ENCODE peak calls at places on chromosomes 12 and 14, in eight cellular contexts. R is mammary epithelial cell, J is A549, N is upper lobe of right lung, C is dorsolateral prefrontal cortex, G is neural progenitor cell, E is uterus, D is RWPE1. Q is an unnamed sample.

GRCh38 chr12:70031046-70031445 is 206.0 kb downstream of the MYRFL start:
- DNase-seq in R (peak), J (no peak), N (no peak), C (no peak), G (no peak), E (no peak), D (no peak), Q (no peak)

GRCh38 chr14:57486767-57487379 is 6.8 kb downstream of the CCDC198 start:
- DNase-seq in R (peak), J (no peak), N (no peak), C (no peak), G (peak), E (no peak), D (peak), Q (no peak)

GRCh38 chr12:124397807-124398577 is 103.1 kb downstream of the RFLNA start:
- DNase-seq in R (no peak), J (no peak), N (no peak), C (no peak), G (no peak), E (peak), D (no peak), Q (no peak)

GRCh38 chr14:100530270-100531072 is 56.7 kb downstream of the BEGAIN start:
- DNase-seq in R (no peak), J (no peak), N (peak), C (no peak), G (no peak), E (no peak), D (no peak), Q (peak)

GRCh38 chr12:71972441-71973074 is 33.9 kb downstream of the TPH2 start:
- DNase-seq in R (no peak), J (no peak), N (no peak), C (no peak), G (no peak), E (no peak), D (no peak), Q (no peak)

GRCh38 chr12:121628037-121628436 is 1.7 kb downstream of the ORAI1 start:
- DNase-seq in R (no peak), J (no peak), N (no peak), C (no peak), G (no peak), E (no peak), D (no peak), Q (no peak)

GRCh38 chr12:78293039-78293686 is 462.5 kb downstream of the NAV3 start:
- DNase-seq in R (peak), J (no peak), N (no peak), C (no peak), G (no peak), E (no peak), D (peak), Q (no peak)

GRCh38 chr14:63853831-63854293 is 1.1 kb downstream of the SYNE2 start:
- DNase-seq in R (peak), J (peak), N (peak), C (no peak), G (peak), E (peak), D (peak), Q (peak)

GRCh38 chr14:99741227-99741976 is 51.8 kb upstream of the EML1 start:
- DNase-seq in R (no peak), J (no peak), N (no peak), C (no peak), G (no peak), E (no peak), D (no peak), Q (peak)

GRCh38 chr14:103946975-103947374 is 4.6 kb upstream of the RD3L start:
- DNase-seq in R (no peak), J (no peak), N (no peak), C (no peak), G (no peak), E (no peak), D (no peak), Q (no peak)

GRCh38 chr12:45234134-45234865 is 18.4 kb downstream of the ANO6 start:
- DNase-seq in R (peak), J (peak), N (no peak), C (no peak), G (peak), E (peak), D (peak), Q (no peak)

GRCh38 chr14:101731187-101732080 is 30.1 kb upstream of the PPP2R5C start:
- DNase-seq in R (peak), J (peak), N (peak), C (peak), G (no peak), E (peak), D (peak), Q (peak)

GRCh38 chr12:112782921-112783320 is 8.6 kb upstream of the RPH3A start:
- DNase-seq in R (peak), J (no peak), N (no peak), C (no peak), G (no peak), E (no peak), D (no peak), Q (no peak)

GRCh38 chr14:52014601-52015267 is 25.4 kb downstream of the RTRAF start:
- DNase-seq in R (no peak), J (no peak), N (no peak), C (peak), G (no peak), E (no peak), D (no peak), Q (no peak)

GRCh38 chr14:52012635-52013034 is 23.3 kb downstream of the RTRAF start:
- DNase-seq in R (no peak), J (no peak), N (no peak), C (no peak), G (no peak), E (peak), D (no peak), Q (no peak)

GRCh38 chr14:52015411-52016030 is 26.2 kb downstream of the RTRAF start:
- DNase-seq in R (no peak), J (peak), N (no peak), C (peak), G (peak), E (no peak), D (no peak), Q (no peak)

GRCh38 chr14:52011557-52011956 is 22.2 kb downstream of the RTRAF start:
- DNase-seq in R (no peak), J (no peak), N (no peak), C (no peak), G (no peak), E (no peak), D (no peak), Q (no peak)

DNA sequence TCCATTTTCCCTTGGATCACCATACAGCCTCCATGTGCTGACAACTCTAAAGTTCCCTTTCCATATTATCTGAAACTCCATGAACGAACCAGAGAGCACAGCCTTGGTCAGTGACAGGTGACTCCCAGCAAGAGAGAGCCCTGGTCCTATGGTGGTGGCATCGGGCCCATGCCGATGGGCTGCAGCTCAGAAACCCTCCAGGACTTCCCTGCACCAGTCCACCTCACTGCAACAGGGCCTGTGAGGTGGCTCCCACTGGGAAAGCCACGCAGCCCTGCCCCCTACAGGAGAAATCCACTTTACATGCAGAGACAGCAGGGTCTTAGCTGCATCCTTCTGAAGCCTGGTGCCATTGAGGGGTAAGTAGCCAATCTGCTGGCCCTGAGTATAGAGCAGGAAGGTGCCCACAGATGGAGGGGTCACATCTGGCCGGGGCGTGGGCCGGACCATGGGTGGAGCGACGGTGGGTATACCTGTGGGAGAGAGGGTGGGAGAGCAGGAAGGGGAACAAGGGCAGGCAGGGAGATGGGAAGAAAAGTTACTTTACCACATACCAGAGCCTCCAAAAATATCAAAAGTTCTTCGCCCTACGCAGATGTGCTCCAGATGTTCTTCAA is 24.7 kb downstream of the RTRAF start:
- DNase-seq in R (no peak), J (peak), N (no peak), C (no peak), G (peak), E (no peak), D (no peak), Q (peak)
- TF ChIP-seq CTCF in R (no peak), J (no peak), N (peak), C (peak), G (peak), E (no peak), D (no peak), Q (no peak)

DNA sequence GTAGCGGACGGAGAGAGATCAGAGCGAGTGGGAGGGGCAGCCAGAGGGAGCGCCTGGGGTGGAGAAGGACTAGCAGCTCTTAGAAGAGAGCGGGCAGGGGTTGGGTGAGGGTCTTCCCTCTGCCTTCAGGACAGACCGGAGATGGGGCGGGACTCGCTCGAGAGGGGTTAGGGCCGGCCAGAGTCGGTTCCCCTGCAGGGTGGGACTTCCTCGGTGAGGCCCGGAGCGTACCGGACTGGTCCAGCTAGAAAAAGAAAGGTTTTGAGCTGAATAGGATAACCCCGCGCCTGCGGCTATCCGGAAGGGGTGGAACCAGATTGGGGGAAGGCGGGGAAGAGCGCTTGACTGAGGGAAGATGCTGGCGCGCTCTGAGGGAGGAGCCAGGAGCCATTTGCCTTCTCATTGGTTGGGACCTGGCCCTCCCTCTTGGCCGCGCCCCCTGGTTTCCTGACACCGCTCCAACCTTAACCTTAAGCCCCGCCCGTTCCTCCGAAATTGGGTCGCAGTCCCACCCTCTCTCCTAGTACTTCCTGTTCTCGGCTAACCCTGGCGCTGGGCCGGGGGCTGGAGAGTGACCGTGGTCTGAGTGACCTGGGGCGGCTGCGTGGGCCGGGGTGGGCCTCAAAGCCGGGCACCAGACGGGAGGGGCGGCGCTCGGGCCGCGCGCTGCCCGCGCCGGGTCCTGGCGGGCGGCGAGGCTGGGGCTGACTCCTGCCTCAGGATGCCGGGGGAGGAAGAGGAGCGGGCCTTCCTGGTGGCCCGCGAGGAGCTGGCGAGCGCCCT is at the start of gene RNF31:
- DNase-seq in R (peak), J (peak), N (peak), C (peak), G (peak), E (peak), D (peak), Q (peak)
- H3K27ac ChIP-seq in R (peak), J (peak), N (peak), C (peak), G (peak), E (peak), D (peak), Q (peak)

GRCh38 chr14:40417777-40418401 is 985.7 kb upstream of the FBXO33 start:
- DNase-seq in R (no peak), J (peak), N (no peak), C (no peak), G (peak), E (no peak), D (peak), Q (no peak)
- TF ChIP-seq CTCF in R (peak), J (peak), N (peak), C (peak), G (peak), E (no peak), D (peak), Q (peak)

DNA sequence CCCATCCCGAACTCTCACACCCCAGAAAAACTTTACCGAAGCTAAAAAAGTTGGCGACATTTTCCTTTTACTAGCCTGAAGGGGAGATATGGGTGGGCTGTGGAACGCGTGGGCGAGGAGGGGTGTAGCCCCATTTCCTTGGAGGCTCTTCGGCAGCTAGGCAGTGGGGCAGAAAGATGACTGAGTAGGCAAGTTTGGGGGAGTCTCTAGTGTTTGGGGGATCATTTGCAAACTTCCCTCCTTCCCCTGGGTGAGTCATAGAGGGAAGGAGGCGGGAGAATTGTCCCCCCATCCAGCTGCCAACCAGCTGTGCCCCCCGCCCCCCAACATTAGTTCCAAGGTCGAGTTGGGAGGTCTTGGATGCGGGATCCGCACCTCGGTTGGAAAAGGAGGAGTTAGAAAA is 2.3 kb downstream of the GLI1 start:
- DNase-seq in R (no peak), J (no peak), N (no peak), C (no peak), G (no peak), E (no peak), D (peak), Q (no peak)
- H3K27ac ChIP-seq in R (no peak), J (peak), N (no peak), C (no peak), G (no peak), E (peak), D (peak), Q (peak)

GRCh38 chr12:57498571-57498970 is 10.7 kb downstream of the MARS1 start:
- DNase-seq in R (no peak), J (no peak), N (no peak), C (no peak), G (no peak), E (no peak), D (no peak), Q (no peak)
- TF ChIP-seq CTCF in R (no peak), J (no peak), N (no peak), C (no peak), G (no peak), E (no peak), D (no peak), Q (no peak)

GRCh38 chr14:72636094-72636493 is 257.8 kb downstream of the DPF3 start:
- DNase-seq in R (no peak), J (no peak), N (no peak), C (no peak), G (no peak), E (no peak), D (no peak), Q (no peak)
- H3K27ac ChIP-seq in R (no peak), J (no peak), N (no peak), C (no peak), G (no peak), E (no peak), D (no peak), Q (no peak)

GRCh38 chr12:4312251-4312650 is 8.8 kb upstream of the TIGAR start:
- DNase-seq in R (no peak), J (no peak), N (no peak), C (no peak), G (no peak), E (no peak), D (no peak), Q (no peak)
- TF ChIP-seq CTCF in R (no peak), J (no peak), N (no peak), C (no peak), G (no peak), E (no peak), D (no peak), Q (no peak)

GRCh38 chr12:2283910-2284309 is 231.1 kb downstream of the CACNA1C start:
- DNase-seq in R (no peak), J (no peak), N (peak), C (no peak), G (no peak), E (peak), D (no peak), Q (peak)

GRCh38 chr12:2284321-2284813 is 231.6 kb downstream of the CACNA1C start:
- DNase-seq in R (no peak), J (no peak), N (peak), C (no peak), G (no peak), E (no peak), D (no peak), Q (no peak)

GRCh38 chr12:2284857-2285256 is 232.1 kb downstream of the CACNA1C start:
- DNase-seq in R (peak), J (peak), N (peak), C (peak), G (peak), E (peak), D (peak), Q (no peak)

GRCh38 chr12:2282321-2282720 is 229.5 kb downstream of the CACNA1C start:
- DNase-seq in R (no peak), J (no peak), N (peak), C (no peak), G (peak), E (peak), D (no peak), Q (no peak)

GRCh38 chr12:2283480-2283879 is 230.7 kb downstream of the CACNA1C start:
- DNase-seq in R (no peak), J (no peak), N (no peak), C (no peak), G (no peak), E (no peak), D (no peak), Q (no peak)
- H3K27ac ChIP-seq in R (no peak), J (no peak), N (peak), C (no peak), G (no peak), E (peak), D (no peak), Q (peak)

Q was measured in left lung.